ENCODE peak calls at places on chromosome 1, in eight cellular contexts. One of them, this sample, is unnamed.

GRCh38 chr1:76835203-76835602 is 32.1 kb upstream of the ST6GALNAC5 start:
- DNase-seq in stomach: no peak
- DNase-seq in suprapubic skin: no peak
- DNase-seq in SK-N-SH: no peak
- DNase-seq in K562: no peak
- DNase-seq in sigmoid colon: no peak
- DNase-seq in A549: no peak
- DNase-seq in transverse colon: no peak
- DNase-seq in this sample: no peak

GRCh38 chr1:215113776-215114153 is 31.2 kb downstream of the KCNK2 start:
- DNase-seq in stomach: no peak
- DNase-seq in suprapubic skin: no peak
- DNase-seq in SK-N-SH: no peak
- DNase-seq in K562: no peak
- DNase-seq in sigmoid colon: no peak
- DNase-seq in A549: no peak
- DNase-seq in transverse colon: no peak
- DNase-seq in this sample: no peak

GRCh38 chr1:75062111-75062510 is 72.1 kb upstream of the LHX8 start:
- DNase-seq in stomach: no peak
- DNase-seq in suprapubic skin: no peak
- DNase-seq in SK-N-SH: no peak
- DNase-seq in K562: no peak
- DNase-seq in sigmoid colon: no peak
- DNase-seq in A549: no peak
- DNase-seq in transverse colon: no peak
- DNase-seq in this sample: no peak

GRCh38 chr1:39671433-39671792 is 494 bp downstream of the NT5C1A start:
- DNase-seq in stomach: no peak
- DNase-seq in suprapubic skin: no peak
- DNase-seq in SK-N-SH: peak
- DNase-seq in K562: no peak
- DNase-seq in sigmoid colon: no peak
- DNase-seq in A549: no peak
- DNase-seq in transverse colon: no peak
- DNase-seq in this sample: no peak

GRCh38 chr1:234649432-234650081 is 39.6 kb upstream of the IRF2BP2 start:
- DNase-seq in stomach: no peak
- DNase-seq in suprapubic skin: no peak
- DNase-seq in SK-N-SH: no peak
- DNase-seq in K562: no peak
- DNase-seq in sigmoid colon: no peak
- DNase-seq in A549: no peak
- DNase-seq in transverse colon: no peak
- DNase-seq in this sample: no peak

GRCh38 chr1:74811421-74812179 is 78.6 kb downstream of the TYW3 start:
- DNase-seq in stomach: no peak
- DNase-seq in suprapubic skin: no peak
- DNase-seq in SK-N-SH: no peak
- DNase-seq in K562: no peak
- DNase-seq in sigmoid colon: no peak
- DNase-seq in A549: no peak
- DNase-seq in transverse colon: peak
- DNase-seq in this sample: no peak

GRCh38 chr1:209742409-209743144 is 13.3 kb upstream of the TRAF3IP3 start:
- DNase-seq in stomach: no peak
- DNase-seq in suprapubic skin: no peak
- DNase-seq in SK-N-SH: no peak
- DNase-seq in K562: no peak
- DNase-seq in sigmoid colon: no peak
- DNase-seq in A549: no peak
- DNase-seq in transverse colon: no peak
- DNase-seq in this sample: no peak

GRCh38 chr1:85585845-85586244 is 5.3 kb downstream of the CCN1 start:
- DNase-seq in stomach: no peak
- DNase-seq in suprapubic skin: no peak
- DNase-seq in SK-N-SH: no peak
- DNase-seq in K562: no peak
- DNase-seq in sigmoid colon: no peak
- DNase-seq in A549: no peak
- DNase-seq in transverse colon: no peak
- DNase-seq in this sample: no peak

GRCh38 chr1:172400073-172400737 is 20.3 kb upstream of the C1orf105 start:
- DNase-seq in stomach: no peak
- DNase-seq in suprapubic skin: no peak
- DNase-seq in SK-N-SH: no peak
- DNase-seq in K562: no peak
- DNase-seq in sigmoid colon: no peak
- DNase-seq in A549: no peak
- DNase-seq in transverse colon: no peak
- DNase-seq in this sample: no peak

GRCh38 chr1:1136547-1137230 is 20.8 kb upstream of the C1orf159 start:
- DNase-seq in stomach: peak
- DNase-seq in suprapubic skin: no peak
- DNase-seq in SK-N-SH: no peak
- DNase-seq in K562: no peak
- DNase-seq in sigmoid colon: no peak
- DNase-seq in A549: no peak
- DNase-seq in transverse colon: peak
- DNase-seq in this sample: no peak
- TF ChIP-seq EP300 in stomach: no peak
- TF ChIP-seq EP300 in suprapubic skin: no peak
- TF ChIP-seq EP300 in SK-N-SH: no peak
- TF ChIP-seq EP300 in K562: no peak
- TF ChIP-seq EP300 in sigmoid colon: no peak
- TF ChIP-seq EP300 in A549: no peak
- TF ChIP-seq EP300 in transverse colon: peak
- TF ChIP-seq EP300 in this sample: no peak

GRCh38 chr1:228443395-228443794 is 26.7 kb upstream of the TRIM17 start:
- DNase-seq in stomach: no peak
- DNase-seq in suprapubic skin: no peak
- DNase-seq in SK-N-SH: no peak
- DNase-seq in K562: no peak
- DNase-seq in sigmoid colon: no peak
- DNase-seq in A549: no peak
- DNase-seq in transverse colon: no peak
- DNase-seq in this sample: no peak

GRCh38 chr1:228446849-228447248 is 30.2 kb upstream of the TRIM17 start:
- DNase-seq in stomach: no peak
- DNase-seq in suprapubic skin: no peak
- DNase-seq in SK-N-SH: no peak
- DNase-seq in K562: no peak
- DNase-seq in sigmoid colon: no peak
- DNase-seq in A549: no peak
- DNase-seq in transverse colon: no peak
- DNase-seq in this sample: no peak

GRCh38 chr1:228448372-228448771 is 31.7 kb upstream of the TRIM17 start:
- DNase-seq in stomach: no peak
- DNase-seq in suprapubic skin: no peak
- DNase-seq in SK-N-SH: no peak
- DNase-seq in K562: no peak
- DNase-seq in sigmoid colon: peak
- DNase-seq in A549: no peak
- DNase-seq in transverse colon: no peak
- DNase-seq in this sample: no peak

GRCh38 chr1:228445524-228445866 is 28.8 kb upstream of the TRIM17 start:
- DNase-seq in stomach: no peak
- DNase-seq in suprapubic skin: no peak
- DNase-seq in SK-N-SH: no peak
- DNase-seq in K562: no peak
- DNase-seq in sigmoid colon: no peak
- DNase-seq in A549: no peak
- DNase-seq in transverse colon: no peak
- DNase-seq in this sample: no peak

GRCh38 chr1:228445867-228446584 is 29.4 kb upstream of the TRIM17 start:
- DNase-seq in stomach: no peak
- DNase-seq in suprapubic skin: no peak
- DNase-seq in SK-N-SH: no peak
- DNase-seq in K562: no peak
- DNase-seq in sigmoid colon: no peak
- DNase-seq in A549: peak
- DNase-seq in transverse colon: no peak
- DNase-seq in this sample: no peak
- H3K4me3 ChIP-seq in stomach: peak
- H3K4me3 ChIP-seq in suprapubic skin: peak
- H3K4me3 ChIP-seq in SK-N-SH: no peak
- H3K4me3 ChIP-seq in K562: no peak
- H3K4me3 ChIP-seq in sigmoid colon: peak
- H3K4me3 ChIP-seq in A549: peak
- H3K4me3 ChIP-seq in transverse colon: no peak
- H3K4me3 ChIP-seq in this sample: peak

GRCh38 chr1:113389356-113389952 is 861 bp upstream of the MAGI3 start:
- DNase-seq in stomach: no peak
- DNase-seq in suprapubic skin: no peak
- DNase-seq in SK-N-SH: no peak
- DNase-seq in K562: no peak
- DNase-seq in sigmoid colon: no peak
- DNase-seq in A549: no peak
- DNase-seq in transverse colon: no peak
- DNase-seq in this sample: no peak
- TF ChIP-seq EP300 in stomach: no peak
- TF ChIP-seq EP300 in suprapubic skin: no peak
- TF ChIP-seq EP300 in SK-N-SH: no peak
- TF ChIP-seq EP300 in K562: no peak
- TF ChIP-seq EP300 in sigmoid colon: no peak
- TF ChIP-seq EP300 in A549: no peak
- TF ChIP-seq EP300 in transverse colon: no peak
- TF ChIP-seq EP300 in this sample: no peak

GRCh38 chr1:28246427-28246832 is 10.5 kb downstream of the ATP5IF1 start:
- DNase-seq in stomach: no peak
- DNase-seq in suprapubic skin: no peak
- DNase-seq in SK-N-SH: no peak
- DNase-seq in K562: no peak
- DNase-seq in sigmoid colon: no peak
- DNase-seq in A549: no peak
- DNase-seq in transverse colon: peak
- DNase-seq in this sample: no peak
- H3K4me3 ChIP-seq in stomach: peak
- H3K4me3 ChIP-seq in suprapubic skin: peak
- H3K4me3 ChIP-seq in SK-N-SH: peak
- H3K4me3 ChIP-seq in K562: peak
- H3K4me3 ChIP-seq in sigmoid colon: peak
- H3K4me3 ChIP-seq in A549: peak
- H3K4me3 ChIP-seq in transverse colon: peak
- H3K4me3 ChIP-seq in this sample: peak

GRCh38 chr1:3907031-3907534 is 7.0 kb upstream of the C1orf174 start:
- DNase-seq in stomach: no peak
- DNase-seq in suprapubic skin: peak
- DNase-seq in SK-N-SH: peak
- DNase-seq in K562: peak
- DNase-seq in sigmoid colon: peak
- DNase-seq in A549: no peak
- DNase-seq in transverse colon: no peak
- DNase-seq in this sample: no peak

GRCh38 chr1:3906672-3907020 is 6.6 kb upstream of the C1orf174 start:
- DNase-seq in stomach: no peak
- DNase-seq in suprapubic skin: no peak
- DNase-seq in SK-N-SH: no peak
- DNase-seq in K562: no peak
- DNase-seq in sigmoid colon: peak
- DNase-seq in A549: no peak
- DNase-seq in transverse colon: no peak
- DNase-seq in this sample: no peak

GRCh38 chr1:3908886-3909517 is 8.9 kb upstream of the C1orf174 start:
- DNase-seq in stomach: no peak
- DNase-seq in suprapubic skin: peak
- DNase-seq in SK-N-SH: no peak
- DNase-seq in K562: peak
- DNase-seq in sigmoid colon: peak
- DNase-seq in A549: no peak
- DNase-seq in transverse colon: no peak
- DNase-seq in this sample: no peak

GRCh38 chr1:3905953-3906671 is 6.0 kb upstream of the C1orf174 start:
- DNase-seq in stomach: no peak
- DNase-seq in suprapubic skin: peak
- DNase-seq in SK-N-SH: no peak
- DNase-seq in K562: peak
- DNase-seq in sigmoid colon: peak
- DNase-seq in A549: no peak
- DNase-seq in transverse colon: no peak
- DNase-seq in this sample: no peak

DNA sequence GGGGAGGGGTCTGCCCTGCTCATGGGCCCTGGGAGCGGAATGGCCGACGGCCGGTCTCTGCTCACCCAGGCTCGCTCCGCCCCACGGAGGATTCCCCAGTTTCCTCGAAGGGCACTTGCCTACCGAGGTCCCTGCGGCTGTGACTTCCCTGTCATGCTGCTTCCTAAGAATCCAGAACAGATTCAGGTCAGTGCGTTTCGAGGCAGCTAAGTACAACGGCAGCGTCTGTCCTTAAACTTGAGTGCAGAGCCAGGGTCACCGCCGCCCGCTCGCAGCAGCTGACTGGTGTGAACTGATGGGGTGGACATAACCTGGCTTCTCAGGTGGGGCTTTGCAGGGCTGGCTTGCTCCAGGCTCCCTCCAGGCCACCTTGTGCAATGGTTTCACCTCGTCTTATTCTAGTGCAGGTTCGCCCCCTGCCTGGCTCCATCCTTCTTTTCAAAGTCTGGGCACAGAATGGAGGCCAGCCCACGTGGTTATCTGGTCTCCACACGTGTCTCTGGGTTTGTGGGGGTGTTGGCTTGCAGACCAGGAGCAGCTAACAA is 7.6 kb upstream of the C1orf174 start:
- DNase-seq in stomach: no peak
- DNase-seq in suprapubic skin: peak
- DNase-seq in SK-N-SH: no peak
- DNase-seq in K562: peak
- DNase-seq in sigmoid colon: peak
- DNase-seq in A549: no peak
- DNase-seq in transverse colon: no peak
- DNase-seq in this sample: no peak
- TF ChIP-seq EP300 in stomach: no peak
- TF ChIP-seq EP300 in suprapubic skin: no peak
- TF ChIP-seq EP300 in SK-N-SH: no peak
- TF ChIP-seq EP300 in K562: no peak
- TF ChIP-seq EP300 in sigmoid colon: no peak
- TF ChIP-seq EP300 in A549: no peak
- TF ChIP-seq EP300 in transverse colon: no peak
- TF ChIP-seq EP300 in this sample: no peak

This sample was measured in esophagus muscularis mucosa.